ENCODE peak calls at places on chromosomes 6 and 20, in five cellular contexts. C is prostate gland, F is heart left ventricle, Y is AG09309, M is left ventricle myocardium inferior. T is an unnamed sample.

GRCh38 chr6:165178056-165178455 is 131.3 kb downstream of the C6orf118 start:
- DNase-seq in C (no peak), F (no peak), Y (peak; percentile 24), M (no peak), T (no peak)

GRCh38 chr20:33351696-33352095 is 49.6 kb downstream of the CDK5RAP1 start:
- DNase-seq in C (no peak), F (no peak), Y (no peak), M (no peak), T (no peak)

GRCh38 chr6:12791371-12791770 is 74.8 kb downstream of the PHACTR1 start:
- DNase-seq in C (no peak), F (no peak), Y (no peak), M (no peak), T (no peak)

GRCh38 chr20:50734730-50735679 is 3.6 kb downstream of the PARD6B start:
- DNase-seq in C (no peak), F (no peak), Y (no peak), M (no peak), T (no peak)

GRCh38 chr20:6122873-6123649 is at the start of gene FERMT1:
- DNase-seq in C (peak; percentile 54), F (peak; percentile 32), Y (no peak), M (peak; percentile 40), T (peak; percentile 66)

GRCh38 chr6:164286021-164286420 is 871.5 kb downstream of the QKI start:
- DNase-seq in C (no peak), F (no peak), Y (no peak), M (no peak), T (no peak)

GRCh38 chr20:38893485-38894090 is 32.6 kb upstream of the FAM83D start:
- DNase-seq in C (peak; percentile 36), F (peak; percentile 45), Y (no peak), M (peak; percentile 67), T (peak; percentile 75)

GRCh38 chr6:42268016-42268834 is 50.6 kb upstream of the MRPS10 start:
- DNase-seq in C (no peak), F (no peak), Y (no peak), M (no peak), T (no peak)

GRCh38 chr20:33301192-33301930 is 18.3 kb downstream of the BPIFB1 start:
- DNase-seq in C (no peak), F (no peak), Y (no peak), M (no peak), T (no peak)

GRCh38 chr6:126054258-126054702 is 67.9 kb downstream of the TRMT11 start:
- DNase-seq in C (no peak), F (no peak), Y (no peak), M (no peak), T (no peak)

GRCh38 chr6:24981385-24981758 is 45.6 kb upstream of the RIPOR2 start:
- DNase-seq in C (no peak), F (no peak), Y (no peak), M (no peak), T (no peak)

GRCh38 chr20:2305946-2306345 is 10.1 kb downstream of the TGM3 start:
- DNase-seq in C (no peak), F (no peak), Y (no peak), M (no peak), T (no peak)

GRCh38 chr6:102216232-102216631 is 822.7 kb downstream of the GRIK2 start:
- DNase-seq in C (no peak), F (no peak), Y (no peak), M (no peak), T (no peak)

GRCh38 chr6:164417537-164417936 is 891.9 kb downstream of the C6orf118 start:
- DNase-seq in C (no peak), F (no peak), Y (no peak), M (no peak), T (no peak)

GRCh38 chr6:154637392-154637791 is 95.8 kb upstream of the SCAF8 start:
- DNase-seq in C (no peak), F (no peak), Y (no peak), M (no peak), T (no peak)

GRCh38 chr6:154629127-154629526 is 104.1 kb upstream of the SCAF8 start:
- DNase-seq in C (no peak), F (no peak), Y (no peak), M (no peak), T (no peak)

DNA sequence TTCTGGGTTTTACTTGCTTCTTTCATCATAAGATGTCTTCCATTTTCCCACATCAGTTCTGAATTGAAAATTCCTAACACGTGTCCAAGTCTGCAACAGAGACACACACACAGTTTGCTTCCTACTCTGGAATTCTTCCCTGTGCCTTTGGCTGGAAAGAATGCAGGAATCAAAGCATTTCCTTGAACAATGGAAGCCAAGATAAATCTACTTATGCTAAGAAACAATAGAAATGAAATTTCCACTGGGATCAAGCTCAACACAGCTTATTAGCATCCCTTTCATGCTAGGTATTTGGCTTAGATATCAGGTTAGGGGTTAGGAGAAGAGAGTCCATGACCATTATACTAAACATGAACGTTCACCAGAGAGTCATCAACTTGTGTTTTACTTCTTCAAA is 101.1 kb upstream of the SCAF8 start:
- DNase-seq in C (no peak), F (no peak), Y (no peak), M (no peak), T (no peak)
- TF ChIP-seq CTCF in C (no peak), F (no peak), Y (no peak), M (no peak), T (no peak)

GRCh38 chr6:160088069-160088773 is 33.4 kb upstream of the SLC22A1 start:
- DNase-seq in C (peak; percentile 65), F (peak; percentile 44), Y (peak; percentile 85), M (peak; percentile 51), T (no peak)
- TF ChIP-seq CTCF in C (peak; percentile 72), F (peak; percentile 59), Y (peak; percentile 92), M (peak; percentile 70), T (peak; percentile 51)

DNA sequence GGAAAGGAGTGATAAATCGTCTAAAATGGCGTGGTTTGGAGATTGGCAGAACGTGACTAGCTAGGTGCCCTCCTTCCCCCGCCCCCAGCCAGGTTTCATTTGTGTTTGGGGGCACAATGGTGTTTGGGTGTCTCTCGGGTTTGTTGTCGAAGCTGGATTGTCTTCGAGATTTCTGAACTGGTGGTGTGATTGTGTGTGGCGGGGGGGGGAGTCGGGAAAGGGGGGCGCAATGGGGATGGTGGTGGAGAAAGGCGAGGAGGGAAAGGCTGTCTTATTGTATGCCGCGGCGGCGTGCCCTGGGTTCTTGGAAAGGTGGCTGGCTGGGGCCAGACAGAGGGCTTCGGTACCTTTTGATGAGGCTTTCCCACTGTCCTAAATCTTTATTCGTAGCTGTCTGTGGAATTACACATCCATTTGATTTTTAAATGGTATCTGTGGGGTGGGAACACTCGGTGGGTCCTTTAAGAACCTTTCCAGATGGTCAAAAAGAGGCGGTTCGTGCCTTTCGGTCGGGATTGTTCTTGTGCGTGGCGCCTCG is 991 bp downstream of the MARCKS start:
- DNase-seq in C (peak; percentile 63), F (peak; percentile 43), Y (no peak), M (peak; percentile 29), T (peak; percentile 56)
- TF ChIP-seq CTCF in C (no peak), F (no peak), Y (no peak), M (no peak), T (no peak)

GRCh38 chr20:53621482-53622246 is 28.0 kb upstream of the ZNF217 start:
- DNase-seq in C (peak; percentile 40), F (peak; percentile 38), Y (peak; percentile 92), M (peak; percentile 35), T (no peak)

GRCh38 chr20:53623127-53623453 is 29.5 kb upstream of the ZNF217 start:
- DNase-seq in C (no peak), F (no peak), Y (no peak), M (no peak), T (no peak)

GRCh38 chr20:53626584-53626983 is 32.9 kb upstream of the ZNF217 start:
- DNase-seq in C (no peak), F (no peak), Y (no peak), M (no peak), T (no peak)

GRCh38 chr20:53622247-53623114 is 28.8 kb upstream of the ZNF217 start:
- DNase-seq in C (no peak), F (no peak), Y (no peak), M (no peak), T (no peak)

GRCh38 chr20:53623454-53624206 is 30.0 kb upstream of the ZNF217 start:
- DNase-seq in C (peak; percentile 69), F (peak; percentile 70), Y (no peak), M (peak; percentile 56), T (no peak)
- TF ChIP-seq CTCF in C (no peak), F (no peak), Y (no peak), M (no peak), T (peak; percentile 10)